ENCODE peak calls at places on chromosomes 7 and 10, in nine cellular contexts. One of them, this sample, is unnamed.

GRCh38 chr10:89249066-89249465 is 2.5 kb downstream of the LIPA start:
- DNase-seq in stimulated activated CD8-positive, alpha-beta memory T cell treated with anti-CD3 and anti-CD28 coated beads, Interleukin-15, amount 100 ng/mL, for 48 hours: no peak
- DNase-seq in RCC 7860: no peak
- DNase-seq in activated CD8-positive, alpha-beta memory T cell treated with anti-CD3 and anti-CD28 coated beads for 48 hours: no peak
- DNase-seq in germinal center: no peak
- DNase-seq in AG09319: no peak
- DNase-seq in GM04504: no peak
- DNase-seq in bronchial epithelial cell: no peak
- DNase-seq in fibroblast of gingiva: no peak
- DNase-seq in this sample: no peak

GRCh38 chr10:122244001-122244715 is 26.9 kb upstream of the BTBD16 start:
- DNase-seq in stimulated activated CD8-positive, alpha-beta memory T cell treated with anti-CD3 and anti-CD28 coated beads, Interleukin-15, amount 100 ng/mL, for 48 hours: no peak
- DNase-seq in RCC 7860: no peak
- DNase-seq in activated CD8-positive, alpha-beta memory T cell treated with anti-CD3 and anti-CD28 coated beads for 48 hours: no peak
- DNase-seq in germinal center: no peak
- DNase-seq in AG09319: no peak
- DNase-seq in GM04504: no peak
- DNase-seq in bronchial epithelial cell: no peak
- DNase-seq in fibroblast of gingiva: no peak
- DNase-seq in this sample: no peak

GRCh38 chr7:74615933-74616780 is 41.4 kb upstream of the GTF2I start:
- DNase-seq in stimulated activated CD8-positive, alpha-beta memory T cell treated with anti-CD3 and anti-CD28 coated beads, Interleukin-15, amount 100 ng/mL, for 48 hours: no peak
- DNase-seq in RCC 7860: no peak
- DNase-seq in activated CD8-positive, alpha-beta memory T cell treated with anti-CD3 and anti-CD28 coated beads for 48 hours: no peak
- DNase-seq in germinal center: no peak
- DNase-seq in AG09319: no peak
- DNase-seq in GM04504: no peak
- DNase-seq in bronchial epithelial cell: no peak
- DNase-seq in fibroblast of gingiva: no peak
- DNase-seq in this sample: no peak

GRCh38 chr7:90797596-90797995 is 201.5 kb downstream of the CDK14 start:
- DNase-seq in stimulated activated CD8-positive, alpha-beta memory T cell treated with anti-CD3 and anti-CD28 coated beads, Interleukin-15, amount 100 ng/mL, for 48 hours: no peak
- DNase-seq in RCC 7860: no peak
- DNase-seq in activated CD8-positive, alpha-beta memory T cell treated with anti-CD3 and anti-CD28 coated beads for 48 hours: no peak
- DNase-seq in germinal center: no peak
- DNase-seq in AG09319: no peak
- DNase-seq in GM04504: no peak
- DNase-seq in bronchial epithelial cell: peak
- DNase-seq in fibroblast of gingiva: no peak
- DNase-seq in this sample: no peak

GRCh38 chr7:5426226-5426475 is 2.5 kb upstream of the TNRC18 start:
- DNase-seq in stimulated activated CD8-positive, alpha-beta memory T cell treated with anti-CD3 and anti-CD28 coated beads, Interleukin-15, amount 100 ng/mL, for 48 hours: no peak
- DNase-seq in RCC 7860: peak
- DNase-seq in activated CD8-positive, alpha-beta memory T cell treated with anti-CD3 and anti-CD28 coated beads for 48 hours: no peak
- DNase-seq in germinal center: no peak
- DNase-seq in AG09319: no peak
- DNase-seq in GM04504: peak
- DNase-seq in bronchial epithelial cell: peak
- DNase-seq in fibroblast of gingiva: no peak
- DNase-seq in this sample: no peak

GRCh38 chr7:54719974-54720373 is 39.0 kb downstream of the SEC61G start:
- DNase-seq in stimulated activated CD8-positive, alpha-beta memory T cell treated with anti-CD3 and anti-CD28 coated beads, Interleukin-15, amount 100 ng/mL, for 48 hours: no peak
- DNase-seq in RCC 7860: no peak
- DNase-seq in activated CD8-positive, alpha-beta memory T cell treated with anti-CD3 and anti-CD28 coated beads for 48 hours: no peak
- DNase-seq in germinal center: no peak
- DNase-seq in AG09319: no peak
- DNase-seq in GM04504: no peak
- DNase-seq in bronchial epithelial cell: peak
- DNase-seq in fibroblast of gingiva: no peak
- DNase-seq in this sample: no peak

GRCh38 chr7:151186640-151187408 is at the start of gene ASB10:
- DNase-seq in stimulated activated CD8-positive, alpha-beta memory T cell treated with anti-CD3 and anti-CD28 coated beads, Interleukin-15, amount 100 ng/mL, for 48 hours: no peak
- DNase-seq in RCC 7860: no peak
- DNase-seq in activated CD8-positive, alpha-beta memory T cell treated with anti-CD3 and anti-CD28 coated beads for 48 hours: no peak
- DNase-seq in germinal center: no peak
- DNase-seq in AG09319: no peak
- DNase-seq in GM04504: no peak
- DNase-seq in bronchial epithelial cell: no peak
- DNase-seq in fibroblast of gingiva: no peak
- DNase-seq in this sample: no peak

GRCh38 chr7:41107938-41108448 is 594.9 kb downstream of the INHBA start:
- DNase-seq in stimulated activated CD8-positive, alpha-beta memory T cell treated with anti-CD3 and anti-CD28 coated beads, Interleukin-15, amount 100 ng/mL, for 48 hours: no peak
- DNase-seq in RCC 7860: peak
- DNase-seq in activated CD8-positive, alpha-beta memory T cell treated with anti-CD3 and anti-CD28 coated beads for 48 hours: no peak
- DNase-seq in germinal center: no peak
- DNase-seq in AG09319: no peak
- DNase-seq in GM04504: no peak
- DNase-seq in bronchial epithelial cell: peak
- DNase-seq in fibroblast of gingiva: no peak
- DNase-seq in this sample: no peak

GRCh38 chr7:39758234-39758970 is 135.0 kb downstream of the RALA start:
- DNase-seq in stimulated activated CD8-positive, alpha-beta memory T cell treated with anti-CD3 and anti-CD28 coated beads, Interleukin-15, amount 100 ng/mL, for 48 hours: no peak
- DNase-seq in RCC 7860: no peak
- DNase-seq in activated CD8-positive, alpha-beta memory T cell treated with anti-CD3 and anti-CD28 coated beads for 48 hours: no peak
- DNase-seq in germinal center: no peak
- DNase-seq in AG09319: no peak
- DNase-seq in GM04504: no peak
- DNase-seq in bronchial epithelial cell: no peak
- DNase-seq in fibroblast of gingiva: no peak
- DNase-seq in this sample: no peak

GRCh38 chr10:22016046-22016705 is 12.6 kb upstream of the DNAJC1 start:
- DNase-seq in stimulated activated CD8-positive, alpha-beta memory T cell treated with anti-CD3 and anti-CD28 coated beads, Interleukin-15, amount 100 ng/mL, for 48 hours: no peak
- DNase-seq in RCC 7860: no peak
- DNase-seq in activated CD8-positive, alpha-beta memory T cell treated with anti-CD3 and anti-CD28 coated beads for 48 hours: no peak
- DNase-seq in germinal center: no peak
- DNase-seq in AG09319: no peak
- DNase-seq in GM04504: no peak
- DNase-seq in bronchial epithelial cell: peak
- DNase-seq in fibroblast of gingiva: no peak
- DNase-seq in this sample: no peak

GRCh38 chr7:55053651-55054226 is 34.9 kb downstream of the EGFR start:
- DNase-seq in stimulated activated CD8-positive, alpha-beta memory T cell treated with anti-CD3 and anti-CD28 coated beads, Interleukin-15, amount 100 ng/mL, for 48 hours: no peak
- DNase-seq in RCC 7860: no peak
- DNase-seq in activated CD8-positive, alpha-beta memory T cell treated with anti-CD3 and anti-CD28 coated beads for 48 hours: no peak
- DNase-seq in germinal center: no peak
- DNase-seq in AG09319: no peak
- DNase-seq in GM04504: no peak
- DNase-seq in bronchial epithelial cell: peak
- DNase-seq in fibroblast of gingiva: no peak
- DNase-seq in this sample: no peak

GRCh38 chr7:70738080-70738479 is 393.9 kb upstream of the GALNT17 start:
- DNase-seq in stimulated activated CD8-positive, alpha-beta memory T cell treated with anti-CD3 and anti-CD28 coated beads, Interleukin-15, amount 100 ng/mL, for 48 hours: no peak
- DNase-seq in RCC 7860: no peak
- DNase-seq in activated CD8-positive, alpha-beta memory T cell treated with anti-CD3 and anti-CD28 coated beads for 48 hours: no peak
- DNase-seq in germinal center: no peak
- DNase-seq in AG09319: no peak
- DNase-seq in GM04504: peak
- DNase-seq in bronchial epithelial cell: peak
- DNase-seq in fibroblast of gingiva: peak
- DNase-seq in this sample: no peak

GRCh38 chr10:133353202-133353959 is 4.4 kb downstream of the FUOM start:
- DNase-seq in stimulated activated CD8-positive, alpha-beta memory T cell treated with anti-CD3 and anti-CD28 coated beads, Interleukin-15, amount 100 ng/mL, for 48 hours: no peak
- DNase-seq in RCC 7860: no peak
- DNase-seq in activated CD8-positive, alpha-beta memory T cell treated with anti-CD3 and anti-CD28 coated beads for 48 hours: no peak
- DNase-seq in germinal center: no peak
- DNase-seq in AG09319: no peak
- DNase-seq in GM04504: no peak
- DNase-seq in bronchial epithelial cell: no peak
- DNase-seq in fibroblast of gingiva: no peak
- DNase-seq in this sample: no peak

GRCh38 chr7:16411391-16411790 is 9.9 kb downstream of the CRPPA start:
- DNase-seq in stimulated activated CD8-positive, alpha-beta memory T cell treated with anti-CD3 and anti-CD28 coated beads, Interleukin-15, amount 100 ng/mL, for 48 hours: no peak
- DNase-seq in RCC 7860: peak
- DNase-seq in activated CD8-positive, alpha-beta memory T cell treated with anti-CD3 and anti-CD28 coated beads for 48 hours: no peak
- DNase-seq in germinal center: no peak
- DNase-seq in AG09319: no peak
- DNase-seq in GM04504: no peak
- DNase-seq in bronchial epithelial cell: peak
- DNase-seq in fibroblast of gingiva: no peak
- DNase-seq in this sample: no peak

GRCh38 chr7:152435384-152436278 is at the start of gene KMT2C:
- DNase-seq in stimulated activated CD8-positive, alpha-beta memory T cell treated with anti-CD3 and anti-CD28 coated beads, Interleukin-15, amount 100 ng/mL, for 48 hours: peak
- DNase-seq in RCC 7860: peak
- DNase-seq in activated CD8-positive, alpha-beta memory T cell treated with anti-CD3 and anti-CD28 coated beads for 48 hours: peak
- DNase-seq in germinal center: peak
- DNase-seq in AG09319: no peak
- DNase-seq in GM04504: no peak
- DNase-seq in bronchial epithelial cell: no peak
- DNase-seq in fibroblast of gingiva: peak
- DNase-seq in this sample: no peak

GRCh38 chr7:121831320-121831719 is 41.6 kb upstream of the PTPRZ1 start:
- DNase-seq in stimulated activated CD8-positive, alpha-beta memory T cell treated with anti-CD3 and anti-CD28 coated beads, Interleukin-15, amount 100 ng/mL, for 48 hours: no peak
- DNase-seq in RCC 7860: no peak
- DNase-seq in activated CD8-positive, alpha-beta memory T cell treated with anti-CD3 and anti-CD28 coated beads for 48 hours: no peak
- DNase-seq in germinal center: no peak
- DNase-seq in AG09319: no peak
- DNase-seq in GM04504: no peak
- DNase-seq in bronchial epithelial cell: peak
- DNase-seq in fibroblast of gingiva: no peak
- DNase-seq in this sample: no peak

GRCh38 chr7:118214833-118215182 is 9.7 kb upstream of the ANKRD7 start:
- DNase-seq in stimulated activated CD8-positive, alpha-beta memory T cell treated with anti-CD3 and anti-CD28 coated beads, Interleukin-15, amount 100 ng/mL, for 48 hours: no peak
- DNase-seq in RCC 7860: peak
- DNase-seq in activated CD8-positive, alpha-beta memory T cell treated with anti-CD3 and anti-CD28 coated beads for 48 hours: no peak
- DNase-seq in germinal center: no peak
- DNase-seq in AG09319: no peak
- DNase-seq in GM04504: no peak
- DNase-seq in bronchial epithelial cell: no peak
- DNase-seq in fibroblast of gingiva: no peak
- DNase-seq in this sample: no peak

GRCh38 chr7:37920619-37921339 is at the start of gene EPDR1:
- DNase-seq in stimulated activated CD8-positive, alpha-beta memory T cell treated with anti-CD3 and anti-CD28 coated beads, Interleukin-15, amount 100 ng/mL, for 48 hours: no peak
- DNase-seq in RCC 7860: peak
- DNase-seq in activated CD8-positive, alpha-beta memory T cell treated with anti-CD3 and anti-CD28 coated beads for 48 hours: no peak
- DNase-seq in germinal center: peak
- DNase-seq in AG09319: no peak
- DNase-seq in GM04504: no peak
- DNase-seq in bronchial epithelial cell: no peak
- DNase-seq in fibroblast of gingiva: peak
- DNase-seq in this sample: peak

GRCh38 chr7:132034748-132035416 is 478.5 kb upstream of the PODXL start:
- DNase-seq in stimulated activated CD8-positive, alpha-beta memory T cell treated with anti-CD3 and anti-CD28 coated beads, Interleukin-15, amount 100 ng/mL, for 48 hours: no peak
- DNase-seq in RCC 7860: no peak
- DNase-seq in activated CD8-positive, alpha-beta memory T cell treated with anti-CD3 and anti-CD28 coated beads for 48 hours: no peak
- DNase-seq in germinal center: no peak
- DNase-seq in AG09319: no peak
- DNase-seq in GM04504: no peak
- DNase-seq in bronchial epithelial cell: no peak
- DNase-seq in fibroblast of gingiva: no peak
- DNase-seq in this sample: no peak

GRCh38 chr10:1187151-1187854 is 131.1 kb downstream of the WDR37 start:
- DNase-seq in stimulated activated CD8-positive, alpha-beta memory T cell treated with anti-CD3 and anti-CD28 coated beads, Interleukin-15, amount 100 ng/mL, for 48 hours: no peak
- DNase-seq in RCC 7860: no peak
- DNase-seq in activated CD8-positive, alpha-beta memory T cell treated with anti-CD3 and anti-CD28 coated beads for 48 hours: no peak
- DNase-seq in germinal center: no peak
- DNase-seq in AG09319: no peak
- DNase-seq in GM04504: no peak
- DNase-seq in bronchial epithelial cell: no peak
- DNase-seq in fibroblast of gingiva: no peak
- DNase-seq in this sample: no peak

GRCh38 chr10:79159785-79160184 is 91.0 kb downstream of the ZMIZ1 start:
- DNase-seq in stimulated activated CD8-positive, alpha-beta memory T cell treated with anti-CD3 and anti-CD28 coated beads, Interleukin-15, amount 100 ng/mL, for 48 hours: no peak
- DNase-seq in RCC 7860: no peak
- DNase-seq in activated CD8-positive, alpha-beta memory T cell treated with anti-CD3 and anti-CD28 coated beads for 48 hours: no peak
- DNase-seq in germinal center: no peak
- DNase-seq in AG09319: no peak
- DNase-seq in GM04504: peak
- DNase-seq in bronchial epithelial cell: no peak
- DNase-seq in fibroblast of gingiva: peak
- DNase-seq in this sample: no peak

GRCh38 chr10:97020452-97021400 is 165.0 kb downstream of the SLIT1 start:
- DNase-seq in stimulated activated CD8-positive, alpha-beta memory T cell treated with anti-CD3 and anti-CD28 coated beads, Interleukin-15, amount 100 ng/mL, for 48 hours: no peak
- DNase-seq in RCC 7860: no peak
- DNase-seq in activated CD8-positive, alpha-beta memory T cell treated with anti-CD3 and anti-CD28 coated beads for 48 hours: no peak
- DNase-seq in germinal center: no peak
- DNase-seq in AG09319: no peak
- DNase-seq in GM04504: no peak
- DNase-seq in bronchial epithelial cell: no peak
- DNase-seq in fibroblast of gingiva: no peak
- DNase-seq in this sample: no peak

GRCh38 chr10:99914236-99914635 is 95.5 kb downstream of the DNMBP start:
- DNase-seq in stimulated activated CD8-positive, alpha-beta memory T cell treated with anti-CD3 and anti-CD28 coated beads, Interleukin-15, amount 100 ng/mL, for 48 hours: no peak
- DNase-seq in RCC 7860: no peak
- DNase-seq in activated CD8-positive, alpha-beta memory T cell treated with anti-CD3 and anti-CD28 coated beads for 48 hours: no peak
- DNase-seq in germinal center: no peak
- DNase-seq in AG09319: no peak
- DNase-seq in GM04504: no peak
- DNase-seq in bronchial epithelial cell: no peak
- DNase-seq in fibroblast of gingiva: no peak
- DNase-seq in this sample: no peak

GRCh38 chr10:29830526-29831512 is 196.0 kb upstream of the SVIL start:
- DNase-seq in stimulated activated CD8-positive, alpha-beta memory T cell treated with anti-CD3 and anti-CD28 coated beads, Interleukin-15, amount 100 ng/mL, for 48 hours: no peak
- DNase-seq in RCC 7860: no peak
- DNase-seq in activated CD8-positive, alpha-beta memory T cell treated with anti-CD3 and anti-CD28 coated beads for 48 hours: no peak
- DNase-seq in germinal center: no peak
- DNase-seq in AG09319: no peak
- DNase-seq in GM04504: no peak
- DNase-seq in bronchial epithelial cell: no peak
- DNase-seq in fibroblast of gingiva: no peak
- DNase-seq in this sample: no peak

GRCh38 chr10:19245889-19246841 is 197.6 kb downstream of the MALRD1 start:
- DNase-seq in stimulated activated CD8-positive, alpha-beta memory T cell treated with anti-CD3 and anti-CD28 coated beads, Interleukin-15, amount 100 ng/mL, for 48 hours: no peak
- DNase-seq in RCC 7860: no peak
- DNase-seq in activated CD8-positive, alpha-beta memory T cell treated with anti-CD3 and anti-CD28 coated beads for 48 hours: no peak
- DNase-seq in germinal center: no peak
- DNase-seq in AG09319: no peak
- DNase-seq in GM04504: no peak
- DNase-seq in bronchial epithelial cell: no peak
- DNase-seq in fibroblast of gingiva: no peak
- DNase-seq in this sample: no peak

GRCh38 chr7:140197938-140198337 is 21.2 kb upstream of the KDM7A start:
- DNase-seq in stimulated activated CD8-positive, alpha-beta memory T cell treated with anti-CD3 and anti-CD28 coated beads, Interleukin-15, amount 100 ng/mL, for 48 hours: no peak
- DNase-seq in RCC 7860: no peak
- DNase-seq in activated CD8-positive, alpha-beta memory T cell treated with anti-CD3 and anti-CD28 coated beads for 48 hours: no peak
- DNase-seq in germinal center: no peak
- DNase-seq in AG09319: no peak
- DNase-seq in GM04504: no peak
- DNase-seq in bronchial epithelial cell: no peak
- DNase-seq in fibroblast of gingiva: no peak
- DNase-seq in this sample: no peak

GRCh38 chr7:137579913-137580640 is 236.5 kb upstream of the PTN start:
- DNase-seq in stimulated activated CD8-positive, alpha-beta memory T cell treated with anti-CD3 and anti-CD28 coated beads, Interleukin-15, amount 100 ng/mL, for 48 hours: no peak
- DNase-seq in RCC 7860: peak
- DNase-seq in activated CD8-positive, alpha-beta memory T cell treated with anti-CD3 and anti-CD28 coated beads for 48 hours: no peak
- DNase-seq in germinal center: no peak
- DNase-seq in AG09319: no peak
- DNase-seq in GM04504: no peak
- DNase-seq in bronchial epithelial cell: peak
- DNase-seq in fibroblast of gingiva: peak
- DNase-seq in this sample: peak

GRCh38 chr10:106111241-106111640 is 1053.3 kb downstream of the SORCS1 start:
- DNase-seq in stimulated activated CD8-positive, alpha-beta memory T cell treated with anti-CD3 and anti-CD28 coated beads, Interleukin-15, amount 100 ng/mL, for 48 hours: no peak
- DNase-seq in RCC 7860: no peak
- DNase-seq in activated CD8-positive, alpha-beta memory T cell treated with anti-CD3 and anti-CD28 coated beads for 48 hours: no peak
- DNase-seq in germinal center: no peak
- DNase-seq in AG09319: no peak
- DNase-seq in GM04504: no peak
- DNase-seq in bronchial epithelial cell: peak
- DNase-seq in fibroblast of gingiva: no peak
- DNase-seq in this sample: no peak

GRCh38 chr7:76191783-76192240 is 9.9 kb upstream of the SRRM3 start:
- DNase-seq in stimulated activated CD8-positive, alpha-beta memory T cell treated with anti-CD3 and anti-CD28 coated beads, Interleukin-15, amount 100 ng/mL, for 48 hours: no peak
- DNase-seq in RCC 7860: peak
- DNase-seq in activated CD8-positive, alpha-beta memory T cell treated with anti-CD3 and anti-CD28 coated beads for 48 hours: no peak
- DNase-seq in germinal center: no peak
- DNase-seq in AG09319: no peak
- DNase-seq in GM04504: no peak
- DNase-seq in bronchial epithelial cell: peak
- DNase-seq in fibroblast of gingiva: no peak
- DNase-seq in this sample: peak

GRCh38 chr7:70356324-70356797 is 758.1 kb downstream of the AUTS2 start:
- DNase-seq in stimulated activated CD8-positive, alpha-beta memory T cell treated with anti-CD3 and anti-CD28 coated beads, Interleukin-15, amount 100 ng/mL, for 48 hours: no peak
- DNase-seq in RCC 7860: no peak
- DNase-seq in activated CD8-positive, alpha-beta memory T cell treated with anti-CD3 and anti-CD28 coated beads for 48 hours: no peak
- DNase-seq in germinal center: no peak
- DNase-seq in AG09319: no peak
- DNase-seq in GM04504: no peak
- DNase-seq in bronchial epithelial cell: no peak
- DNase-seq in fibroblast of gingiva: no peak
- DNase-seq in this sample: no peak